ENCODE peak calls at places on chromosomes 2 and 18, in four cellular contexts. A is A549, Q is fibroblast of pulmonary artery, X is GM12864. P is an unnamed sample.

GRCh38 chr2:197137234-197137633 is 173.3 kb downstream of the ANKRD44 start:
- DNase-seq in A (no peak), Q (peak; percentile 50), X (no peak), P (peak; percentile 46)

GRCh38 chr2:101306410-101306809 is 2.1 kb downstream of the RNF149 start:
- DNase-seq in A (no peak), Q (no peak), X (no peak), P (no peak)

GRCh38 chr2:162085090-162085891 is 11.3 kb upstream of the DPP4 start:
- DNase-seq in A (no peak), Q (peak; percentile 84), X (no peak), P (peak; percentile 85)

GRCh38 chr2:45826889-45827635 is 175.6 kb downstream of the PRKCE start:
- DNase-seq in A (no peak), Q (peak; percentile 76), X (no peak), P (no peak)

GRCh38 chr18:79986726-79987125 is 1.6 kb downstream of the TXNL4A start:
- DNase-seq in A (no peak), Q (no peak), X (no peak), P (no peak)

GRCh38 chr2:168731550-168732128 is 70.8 kb upstream of the NOSTRIN start:
- DNase-seq in A (no peak), Q (no peak), X (no peak), P (no peak)

GRCh38 chr2:27494284-27494943 is 586 bp downstream of the FNDC4 start:
- DNase-seq in A (no peak), Q (peak; percentile 72), X (no peak), P (peak; percentile 80)

GRCh38 chr2:65730186-65730585 is 297.8 kb upstream of the SPRED2 start:
- DNase-seq in A (no peak), Q (no peak), X (no peak), P (no peak)

GRCh38 chr18:36455931-36456330 is 158.4 kb downstream of the FHOD3 start:
- DNase-seq in A (no peak), Q (no peak), X (no peak), P (no peak)

GRCh38 chr2:100260712-100261620 is 61.3 kb downstream of the LONRF2 start:
- DNase-seq in A (peak; percentile 60), Q (peak; percentile 79), X (no peak), P (peak; percentile 81)

GRCh38 chr2:124798551-124798950 is 773.5 kb downstream of the CNTNAP5 start:
- DNase-seq in A (no peak), Q (peak; percentile 33), X (no peak), P (no peak)

GRCh38 chr2:232588031-232588430 is 37.5 kb downstream of the EIF4E2 start:
- DNase-seq in A (no peak), Q (no peak), X (no peak), P (no peak)
- H3K4me3 ChIP-seq in A (no peak overlapping the region), Q (no peak overlapping the region), X (no peak overlapping the region), P (no peak overlapping the region)

GRCh38 chr2:146927080-146927714 is 917.6 kb upstream of the ACVR2A start:
- DNase-seq in A (no peak), Q (peak; percentile 86), X (no peak), P (peak; percentile 90)
- TF ChIP-seq CTCF in A (no peak), Q (peak; percentile 95), X (peak; percentile 52), P (peak; percentile 85)

GRCh38 chr2:47404356-47404755 is 1.4 kb downstream of the MSH2 start:
- DNase-seq in A (no peak), Q (no peak), X (no peak), P (no peak)
- H3K4me3 ChIP-seq in A (peak overlapping the region; percentile 83), Q (peak overlapping the region; percentile 87), X (peak overlapping the region; percentile 99), P (peak overlapping the region; percentile 80)

GRCh38 chr18:23640023-23640422 is 22.7 kb downstream of the ANKRD29 start:
- DNase-seq in A (no peak), Q (no peak), X (no peak), P (peak; percentile 46)
- TF ChIP-seq CTCF in A (no peak), Q (no peak), X (no peak), P (no peak)

DNA sequence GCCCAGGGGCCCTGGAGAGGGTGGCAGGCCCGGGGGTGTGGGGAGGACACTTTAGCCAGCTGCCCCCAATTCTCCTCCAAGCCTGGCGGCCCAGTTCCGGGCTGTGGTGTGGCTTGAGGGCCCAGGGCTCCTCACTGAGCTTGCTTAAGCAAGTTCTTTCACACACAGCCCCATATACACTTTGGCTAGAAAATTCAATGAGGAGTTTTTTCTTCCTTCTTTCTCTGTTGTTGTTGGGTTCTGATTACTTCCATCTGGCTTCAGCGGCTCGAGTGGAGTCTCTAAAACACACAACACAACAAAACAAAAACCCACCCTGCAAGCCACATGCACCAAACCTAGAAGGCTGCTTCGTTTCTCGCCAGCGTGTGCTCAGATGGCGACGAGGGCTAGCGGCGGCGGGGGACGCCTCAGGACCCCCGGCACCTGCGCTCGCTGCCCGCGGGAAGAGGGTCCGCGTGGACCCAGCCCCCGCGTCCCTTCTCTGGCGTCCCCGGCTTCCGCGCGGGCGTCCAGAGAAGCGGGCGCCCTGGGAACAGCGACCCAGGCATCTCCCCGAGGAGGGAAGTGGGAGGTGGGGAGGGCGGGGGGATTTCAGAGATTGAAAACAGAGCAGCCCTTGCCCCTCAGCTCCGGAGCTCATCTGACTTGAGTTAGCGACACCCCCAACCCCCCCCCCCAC is 597 bp upstream of the GLI2 start:
- DNase-seq in A (no peak), Q (no peak), X (no peak), P (peak; percentile 42)
- H3K4me3 ChIP-seq in A (peak overlapping the region; percentile 73), Q (peak overlapping the region; percentile 77), X (no peak overlapping the region), P (peak overlapping the region; percentile 83)